ENCODE peak calls at places on chromosomes 4 and X, in eight cellular contexts. Z, C, I, F, E, T, P and S are unnamed samples.

GRCh38 chrX:124501566-124501965 is 155.2 kb downstream of the SH2D1A start:
- DNase-seq in Z (no peak), C (no peak), I (no peak), F (no peak), E (no peak), T (no peak), P (no peak), S (no peak)

GRCh38 chr4:15327311-15328298 is 100.2 kb upstream of the C1QTNF7 start:
- DNase-seq in Z (no peak), C (no peak), I (no peak), F (peak; percentile 38), E (no peak), T (no peak), P (no peak), S (peak; percentile 31)

GRCh38 chr4:45030059-45030458 is 303.7 kb upstream of the GNPDA2 start:
- DNase-seq in Z (no peak), C (no peak), I (no peak), F (no peak), E (no peak), T (no peak), P (no peak), S (no peak)

GRCh38 chr4:102500371-102501175 is 586 bp upstream of the NFKB1 start:
- DNase-seq in Z (peak; percentile 56), C (peak; percentile 80), I (no peak), F (peak; percentile 37), E (peak; percentile 53), T (peak; percentile 37), P (peak; percentile 74), S (peak; percentile 92)

GRCh38 chrX:41421071-41421729 is 25.9 kb upstream of the NYX start:
- DNase-seq in Z (no peak), C (no peak), I (no peak), F (no peak), E (no peak), T (no peak), P (no peak), S (no peak)

GRCh38 chr4:102114118-102114630 is 231.1 kb downstream of the SLC39A8 start:
- DNase-seq in Z (no peak), C (no peak), I (no peak), F (no peak), E (no peak), T (no peak), P (no peak), S (no peak)

GRCh38 chr4:114257516-114257915 is 278.1 kb upstream of the ARSJ start:
- DNase-seq in Z (no peak), C (no peak), I (no peak), F (peak; percentile 6), E (no peak), T (no peak), P (no peak), S (no peak)

GRCh38 chr4:76990288-76991080 is 40.9 kb downstream of the SEPTIN11 start:
- DNase-seq in Z (no peak), C (no peak), I (no peak), F (peak; percentile 82), E (no peak), T (no peak), P (no peak), S (no peak)

GRCh38 chrX:153771686-153772607 is 7.9 kb downstream of the PLXNB3 start:
- DNase-seq in Z (no peak), C (no peak), I (peak; percentile 1), F (no peak), E (no peak), T (no peak), P (no peak), S (no peak)